ENCODE peak calls at places on chromosomes 13 and 19, in five cellular contexts. Z is adrenal gland, B is AG10803, N is upper lobe of right lung, H is tibial nerve. C is an unnamed sample.

GRCh38 chr13:105047676-105048295 is 1487.7 kb downstream of the EFNB2 start:
- DNase-seq in Z (no peak), B (no peak), N (no peak), H (no peak), C (no peak)

GRCh38 chr19:19068659-19069509 is 5.1 kb downstream of the SLC25A42 start:
- DNase-seq in Z (no peak), B (no peak), N (no peak), H (no peak), C (no peak)

GRCh38 chr19:10760268-10760944 is 42.5 kb downstream of the DNM2 start:
- DNase-seq in Z (no peak), B (no peak), N (no peak), H (no peak), C (no peak)

GRCh38 chr19:374886-375235 is 30.3 kb upstream of the MIER2 start:
- DNase-seq in Z (no peak), B (no peak), N (no peak), H (no peak), C (no peak)

GRCh38 chr19:48881741-48882657 is 9.8 kb downstream of the PPP1R15A start:
- DNase-seq in Z (no peak), B (no peak), N (no peak), H (no peak), C (no peak)

GRCh38 chr19:18875726-18876125 is 20.2 kb downstream of the CERS1 start:
- DNase-seq in Z (no peak), B (peak), N (no peak), H (no peak), C (peak)

GRCh38 chr13:79547821-79548220 is 66.9 kb downstream of the NDFIP2 start:
- DNase-seq in Z (no peak), B (no peak), N (no peak), H (no peak), C (no peak)

GRCh38 chr13:76654263-76654662 is 231.9 kb downstream of the KCTD12 start:
- DNase-seq in Z (no peak), B (no peak), N (no peak), H (no peak), C (no peak)

GRCh38 chr19:48169585-48169973 is 565 bp downstream of the LIG1 start:
- DNase-seq in Z (peak), B (peak), N (peak), H (peak), C (peak)

GRCh38 chr13:53311561-53311960 is 282.9 kb downstream of the OLFM4 start:
- DNase-seq in Z (no peak), B (no peak), N (no peak), H (no peak), C (no peak)

GRCh38 chr19:6767357-6768235 is at the start of gene SH2D3A:
- DNase-seq in Z (peak), B (no peak), N (peak), H (no peak), C (peak)

GRCh38 chr13:35954207-35954560 is 177.0 kb downstream of the DCLK1 start:
- DNase-seq in Z (no peak), B (peak), N (no peak), H (no peak), C (no peak)

GRCh38 chr13:112781881-112782361 is 92.1 kb downstream of the ATP11A start:
- DNase-seq in Z (peak), B (peak), N (peak), H (no peak), C (no peak)

GRCh38 chr19:29873024-29873800 is 61.4 kb downstream of the CCNE1 start:
- DNase-seq in Z (peak), B (peak), N (peak), H (peak), C (peak)

GRCh38 chr13:66665991-66666390 is 564.1 kb downstream of the PCDH9 start:
- DNase-seq in Z (peak), B (peak), N (peak), H (no peak), C (peak)

GRCh38 chr19:53772943-53773342 is 51.2 kb downstream of the NLRP12 start:
- DNase-seq in Z (peak), B (peak), N (no peak), H (peak), C (peak)

GRCh38 chr19:14119644-14120496 is 2.3 kb upstream of the PRKACA start:
- DNase-seq in Z (no peak), B (no peak), N (no peak), H (no peak), C (no peak)

GRCh38 chr19:18594096-18594823 is 5.7 kb downstream of the REX1BD start:
- DNase-seq in Z (peak), B (peak), N (peak), H (peak), C (peak)

DNA sequence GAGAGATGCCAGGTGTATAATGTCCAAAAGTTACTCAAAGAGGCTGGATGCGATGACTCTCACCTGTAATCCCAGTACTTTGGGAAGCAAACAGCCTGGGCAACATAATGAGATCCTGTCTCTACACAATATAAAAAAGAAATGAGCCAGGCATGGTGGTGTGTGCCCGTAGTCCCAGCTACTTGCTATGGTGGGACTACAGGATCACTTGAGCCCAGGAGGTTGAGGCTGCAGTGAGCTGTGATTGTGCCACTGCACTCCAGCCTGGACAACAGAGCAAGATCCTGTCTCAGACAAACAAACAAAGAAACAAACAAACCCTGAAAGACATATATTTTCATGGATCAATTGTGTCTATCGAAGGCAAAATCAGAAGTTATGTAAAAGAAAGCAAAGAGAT is 54.3 kb upstream of the CYP2B6 start:
- DNase-seq in Z (no peak), B (no peak), N (no peak), H (no peak), C (no peak)
- H3K4me3 ChIP-seq in Z (no peak), B (no peak), N (no peak), H (no peak), C (no peak)

GRCh38 chr19:3049089-3049488 is 13.2 kb downstream of the TLE5 start:
- DNase-seq in Z (no peak), B (no peak), N (no peak), H (no peak), C (no peak)

GRCh38 chr19:3048190-3048533 is 14.1 kb downstream of the TLE5 start:
- DNase-seq in Z (no peak), B (no peak), N (no peak), H (no peak), C (no peak)

GRCh38 chr19:3045885-3046603 is 16.3 kb downstream of the TLE5 start:
- DNase-seq in Z (no peak), B (no peak), N (no peak), H (no peak), C (no peak)

GRCh38 chr19:3046621-3047306 is 15.5 kb downstream of the TLE5 start:
- DNase-seq in Z (peak), B (no peak), N (no peak), H (peak), C (peak)

GRCh38 chr19:3047307-3048189 is 14.7 kb downstream of the TLE5 start:
- DNase-seq in Z (peak), B (peak), N (peak), H (peak), C (peak)
- H3K4me3 ChIP-seq in Z (no peak), B (peak), N (peak), H (peak), C (peak)

DNA sequence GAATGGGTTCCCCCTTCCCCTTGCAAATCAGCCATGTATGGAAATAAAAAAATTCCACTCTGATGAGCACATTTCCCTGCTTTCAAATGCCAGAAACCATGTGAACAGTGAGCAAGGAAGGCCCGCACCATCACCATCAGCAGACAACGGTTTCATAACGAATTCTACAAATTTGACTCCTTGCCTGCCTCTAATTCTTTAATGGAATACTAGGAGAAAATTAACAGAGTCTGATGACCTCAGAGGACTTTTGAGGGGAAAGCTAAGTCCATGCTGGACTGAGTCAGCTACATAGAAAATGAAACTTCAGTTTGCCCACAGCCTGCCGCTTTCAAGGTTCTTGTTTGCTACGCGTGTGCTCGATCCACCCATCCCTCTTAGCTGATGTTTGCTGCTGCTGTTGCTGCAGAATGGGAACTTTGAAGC is 46.7 kb upstream of the KL start:
- DNase-seq in Z (peak), B (peak), N (no peak), H (peak), C (peak)
- H3K4me3 ChIP-seq in Z (no peak), B (peak), N (peak), H (peak), C (peak)

GRCh38 chr13:51225034-51225433 is 2.8 kb downstream of the FAM124A start:
- DNase-seq in Z (no peak), B (peak), N (no peak), H (no peak), C (peak)
- H3K4me3 ChIP-seq in Z (no peak), B (no peak), N (no peak), H (no peak), C (no peak)

DNA sequence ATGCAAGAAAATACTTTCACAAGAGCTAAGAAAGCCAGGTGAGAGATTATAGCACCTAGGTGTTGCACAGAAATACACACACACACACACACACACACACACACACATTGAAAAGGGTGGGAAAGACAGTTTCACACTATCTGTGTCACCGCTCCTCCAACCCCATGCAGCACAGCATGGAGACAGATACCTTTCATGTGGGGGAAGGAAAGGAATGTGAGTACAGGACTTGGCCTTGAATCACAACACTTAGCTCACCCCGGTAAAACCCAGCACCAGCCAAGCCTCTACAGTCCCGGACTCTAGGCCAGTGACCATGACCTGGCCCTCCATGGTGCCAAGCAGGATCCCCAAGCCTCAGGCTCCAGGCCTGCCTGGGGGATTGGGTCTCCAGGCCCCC is 462.0 kb upstream of the SPRY2 start:
- DNase-seq in Z (no peak), B (no peak), N (no peak), H (no peak), C (no peak)
- H3K4me3 ChIP-seq in Z (no peak), B (no peak), N (no peak), H (no peak), C (no peak)

GRCh38 chr19:4279530-4280422 is 710 bp downstream of the SHD start:
- DNase-seq in Z (no peak), B (no peak), N (no peak), H (no peak), C (no peak)
- H3K4me3 ChIP-seq in Z (no peak), B (no peak), N (no peak), H (peak), C (no peak)

GRCh38 chr19:2454199-2454961 is 2.4 kb downstream of the LMNB2 start:
- DNase-seq in Z (no peak), B (no peak), N (no peak), H (no peak), C (no peak)

GRCh38 chr19:2455481-2456300 is 1.1 kb downstream of the LMNB2 start:
- DNase-seq in Z (peak), B (no peak), N (peak), H (no peak), C (no peak)

GRCh38 chr19:2456301-2456570 is 523 bp downstream of the LMNB2 start:
- DNase-seq in Z (no peak), B (no peak), N (no peak), H (no peak), C (no peak)

GRCh38 chr19:2453431-2454025 is 3.2 kb downstream of the LMNB2 start:
- DNase-seq in Z (no peak), B (no peak), N (no peak), H (no peak), C (no peak)

DNA sequence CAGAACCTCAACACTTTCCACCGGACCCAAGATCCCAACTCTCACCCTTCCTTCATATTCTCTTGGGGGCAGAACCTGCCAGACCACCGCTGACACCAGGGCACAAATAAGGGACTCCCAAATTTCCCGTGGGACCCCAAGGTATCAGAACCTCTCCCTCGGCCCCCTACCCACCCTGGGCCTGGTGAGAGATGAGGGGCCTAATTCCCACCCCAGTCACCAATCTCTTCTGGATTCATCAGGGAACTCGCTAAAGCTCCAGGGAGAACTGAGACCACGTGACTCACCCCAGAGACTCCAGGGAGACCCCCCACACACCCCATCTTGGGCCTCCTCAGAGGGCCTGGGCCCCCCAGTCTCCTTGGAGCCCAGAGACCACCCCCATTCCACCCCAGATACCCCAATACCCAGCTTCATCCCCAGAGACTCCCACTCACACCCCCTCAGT is 1.8 kb downstream of the LMNB2 start:
- DNase-seq in Z (no peak), B (no peak), N (no peak), H (no peak), C (no peak)
- H3K4me3 ChIP-seq in Z (no peak), B (no peak), N (no peak), H (peak), C (peak)

DNA sequence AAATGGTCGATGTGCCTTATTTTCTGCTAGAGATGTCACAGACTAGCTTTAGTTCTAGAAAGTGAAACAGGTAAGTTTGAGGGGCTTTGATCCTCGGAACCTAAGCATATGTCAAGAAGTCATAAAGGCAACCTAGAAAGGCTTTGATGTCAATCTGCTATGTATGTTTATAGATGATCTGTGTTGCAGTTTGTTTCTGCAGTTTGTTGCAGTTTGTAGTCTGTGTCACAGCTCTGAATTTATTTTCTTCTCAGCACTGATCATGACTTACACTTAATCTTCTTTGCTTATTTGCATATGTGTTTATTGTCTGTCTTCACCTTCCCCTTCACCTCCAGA is 5.9 kb downstream of the LSM14A start:
- DNase-seq in Z (no peak), B (no peak), N (no peak), H (no peak), C (no peak)
- H3K4me3 ChIP-seq in Z (no peak), B (no peak), N (peak), H (no peak), C (no peak)

C was measured in fibroblast of villous mesenchyme.